ENCODE peak calls at places on chromosomes 13 and 19, in five cellular contexts. I, L, Z, J and H are unnamed samples.

GRCh38 chr19:55641376-55642152 is 762 bp downstream of the ZNF580 start:
- DNase-seq in I (no peak), L (no peak), Z (no peak), J (no peak), H (no peak)

GRCh38 chr13:60095300-60095699 is 68.4 kb downstream of the DIAPH3 start:
- DNase-seq in I (no peak), L (no peak), Z (no peak), J (no peak), H (no peak)

GRCh38 chr19:41957838-41958366 is 1.2 kb downstream of the RABAC1 start:
- DNase-seq in I (no peak), L (peak), Z (peak), J (peak), H (peak)

GRCh38 chr13:107322228-107322627 is 754.3 kb upstream of the ARGLU1 start:
- DNase-seq in I (no peak), L (no peak), Z (no peak), J (no peak), H (no peak)

GRCh38 chr13:33123066-33123940 is 107.1 kb downstream of the KL start:
- DNase-seq in I (no peak), L (no peak), Z (no peak), J (no peak), H (no peak)

GRCh38 chr19:18846862-18847515 is 15.2 kb downstream of the UPF1 start:
- DNase-seq in I (no peak), L (peak), Z (no peak), J (no peak), H (peak)

GRCh38 chr19:29672933-29673336 is 7.7 kb downstream of the PLEKHF1 start:
- DNase-seq in I (peak), L (no peak), Z (no peak), J (no peak), H (no peak)

GRCh38 chr19:8001995-8002849 is 3.2 kb downstream of the ELAVL1 start:
- DNase-seq in I (peak), L (peak), Z (peak), J (peak), H (peak)

GRCh38 chr19:33393286-33394005 is 19.9 kb downstream of the CEBPG start:
- DNase-seq in I (no peak), L (no peak), Z (no peak), J (no peak), H (no peak)

GRCh38 chr13:39417643-39418042 is 185.3 kb downstream of the LHFPL6 start:
- DNase-seq in I (no peak), L (peak), Z (no peak), J (no peak), H (no peak)

GRCh38 chr13:112067121-112067741 is at the start of gene SOX1:
- DNase-seq in I (no peak), L (peak), Z (no peak), J (no peak), H (no peak)

GRCh38 chr19:45070861-45071544 is 5.3 kb downstream of the ZNF296 start:
- DNase-seq in I (no peak), L (no peak), Z (no peak), J (no peak), H (peak)

GRCh38 chr13:23433171-23434153 is at the start of gene SACS:
- DNase-seq in I (no peak), L (peak), Z (no peak), J (no peak), H (no peak)

GRCh38 chr13:63285426-63285825 is 1869.8 kb upstream of the PCDH20 start:
- DNase-seq in I (no peak), L (no peak), Z (no peak), J (no peak), H (no peak)

GRCh38 chr19:14363203-14364097 is 17.8 kb upstream of the ADGRE5 start:
- DNase-seq in I (no peak), L (peak), Z (peak), J (peak), H (peak)

GRCh38 chr13:25778808-25779207 is 273.0 kb downstream of the SHISA2 start:
- DNase-seq in I (no peak), L (no peak), Z (no peak), J (no peak), H (no peak)

GRCh38 chr19:48400018-48400742 is 6.7 kb downstream of the GRIN2D start:
- DNase-seq in I (no peak), L (peak), Z (peak), J (peak), H (peak)

GRCh38 chr19:36103842-36104552 is 6.9 kb upstream of the OVOL3 start:
- DNase-seq in I (no peak), L (no peak), Z (peak), J (no peak), H (no peak)

GRCh38 chr13:49098198-49098597 is 121.9 kb upstream of the MLNR start:
- DNase-seq in I (no peak), L (no peak), Z (no peak), J (peak), H (no peak)
- TF ChIP-seq JUND in I (no peak), L (no peak), Z (no peak), J (peak), H (no peak)

GRCh38 chr13:64684685-64685431 is 2545.3 kb downstream of the PCDH9 start:
- DNase-seq in I (no peak), L (no peak), Z (no peak), J (no peak), H (no peak)

GRCh38 chr13:64684108-64684507 is 2546.0 kb downstream of the PCDH9 start:
- DNase-seq in I (no peak), L (no peak), Z (no peak), J (no peak), H (no peak)

GRCh38 chr13:64688893-64689677 is 2541.1 kb downstream of the PCDH9 start:
- DNase-seq in I (no peak), L (no peak), Z (no peak), J (no peak), H (no peak)
- TF ChIP-seq JUND in I (no peak), L (no peak), Z (no peak), J (no peak), H (no peak)

GRCh38 chr19:16945762-16946465 is 57.1 kb downstream of the F2RL3 start:
- DNase-seq in I (no peak), L (no peak), Z (no peak), J (no peak), H (no peak)

GRCh38 chr19:16952046-16952445 is 63.2 kb downstream of the F2RL3 start:
- DNase-seq in I (no peak), L (peak), Z (no peak), J (no peak), H (no peak)

GRCh38 chr19:16949496-16950023 is 60.8 kb downstream of the F2RL3 start:
- DNase-seq in I (no peak), L (no peak), Z (no peak), J (no peak), H (no peak)

GRCh38 chr19:16946951-16947940 is 58.4 kb downstream of the F2RL3 start:
- DNase-seq in I (no peak), L (no peak), Z (no peak), J (no peak), H (no peak)

GRCh38 chr19:16951529-16951928 is 62.7 kb downstream of the F2RL3 start:
- DNase-seq in I (no peak), L (peak), Z (no peak), J (no peak), H (no peak)
- TF ChIP-seq JUND in I (no peak), L (no peak), Z (no peak), J (no peak), H (no peak)

GRCh38 chr19:5113633-5114586 is 145.0 kb downstream of the KDM4B start:
- DNase-seq in I (no peak), L (no peak), Z (no peak), J (no peak), H (no peak)
- TF ChIP-seq JUND in I (no peak), L (no peak), Z (no peak), J (no peak), H (no peak)

GRCh38 chr13:29359181-29359580 is 236.3 kb downstream of the SLC7A1 start:
- DNase-seq in I (no peak), L (no peak), Z (no peak), J (no peak), H (no peak)
- TF ChIP-seq JUND in I (no peak), L (no peak), Z (no peak), J (no peak), H (no peak)

DNA sequence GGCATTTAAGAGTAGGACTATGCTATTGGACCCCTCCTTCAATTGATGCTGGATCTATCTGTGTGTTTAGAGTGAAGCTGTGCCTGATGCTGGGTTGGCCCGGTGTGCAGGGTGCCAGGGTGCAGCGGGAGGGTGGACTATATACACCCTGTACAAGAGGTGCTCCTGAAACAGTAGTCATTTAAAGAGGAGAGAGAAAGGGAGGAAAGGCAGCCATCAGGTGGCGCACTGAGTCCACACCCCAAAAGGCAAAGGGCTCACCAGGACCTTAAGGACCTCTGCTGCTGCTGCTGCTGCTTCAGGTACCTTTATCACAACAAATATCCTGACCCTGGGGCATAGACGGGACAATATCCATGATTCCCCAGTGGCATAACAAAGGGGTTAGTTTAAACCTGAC is 39.4 kb downstream of the ZNF136 start:
- DNase-seq in I (no peak), L (peak), Z (no peak), J (no peak), H (no peak)
- TF ChIP-seq JUND in I (no peak), L (no peak), Z (no peak), J (no peak), H (no peak)

GRCh38 chr19:11479470-11480080 is 1.3 kb downstream of the ELAVL3 start:
- DNase-seq in I (no peak), L (peak), Z (peak), J (no peak), H (no peak)
- TF ChIP-seq JUND in I (no peak), L (no peak), Z (peak), J (no peak), H (no peak)

GRCh38 chr13:27194895-27195764 is 23.5 kb upstream of the USP12 start:
- DNase-seq in I (no peak), L (no peak), Z (peak), J (peak), H (no peak)
- TF ChIP-seq JUND in I (no peak), L (peak), Z (peak), J (peak), H (no peak)

DNA sequence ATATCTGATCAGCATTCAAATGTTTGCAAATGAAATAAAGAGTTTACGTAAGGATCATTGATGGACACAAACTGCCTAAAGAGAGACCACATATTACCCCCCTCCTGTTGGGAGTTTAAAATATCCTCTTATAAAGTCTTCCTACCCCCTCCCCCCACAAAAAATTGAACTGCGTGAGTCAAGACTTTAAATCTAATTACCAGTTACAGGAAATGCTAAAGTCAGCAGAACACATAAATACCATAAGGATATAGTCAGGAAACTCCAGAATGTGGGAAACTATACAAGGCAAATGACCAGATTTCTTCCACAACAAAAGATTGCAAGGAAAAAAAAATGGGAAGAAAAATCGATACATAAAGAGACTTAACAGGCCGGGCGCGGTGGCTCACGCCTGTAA is 44.4 kb upstream of the FARP1 start:
- DNase-seq in I (no peak), L (no peak), Z (no peak), J (no peak), H (no peak)
- TF ChIP-seq JUND in I (no peak), L (no peak), Z (no peak), J (no peak), H (no peak)